ENCODE peak calls at places on chromosomes 7 and 10, in ten cellular contexts. H is OCI-LY7; A is cardiac fibroblast; R is NCI-H226; W is T-helper 2 cell; B is activated T-cell treated with anti-CD3 and anti-CD28 coated beads, Interleukin-2, amount 50 U/mL, for 4 hours; Q is sigmoid colon; T is endothelial cell; E is tibial artery; D is neuronal stem cell. N is an unnamed sample.

GRCh38 chr7:5082806-5083205 is 37.1 kb downstream of the RBAK start:
- DNase-seq in H (no peak), A (no peak), R (no peak), W (no peak), B (no peak), Q (no peak), T (no peak), E (no peak), D (no peak), N (no peak)

GRCh38 chr7:47085491-47086275 is 496.2 kb downstream of the TNS3 start:
- DNase-seq in H (no peak), A (no peak), R (no peak), W (no peak), B (no peak), Q (no peak), T (no peak), E (no peak), D (no peak), N (no peak)

GRCh38 chr7:142457146-142457703 is 199.4 kb upstream of the PRSS58 start:
- DNase-seq in H (no peak), A (no peak), R (no peak), W (no peak), B (no peak), Q (no peak), T (no peak), E (no peak), D (no peak), N (no peak)

GRCh38 chr7:99365318-99366141 is 9.0 kb upstream of the ARPC1B start:
- DNase-seq in H (peak), A (peak), R (peak), W (peak), B (peak), Q (no peak), T (peak), E (no peak), D (no peak), N (peak)

GRCh38 chr7:94348142-94348541 is 46.6 kb upstream of the COL1A2 start:
- DNase-seq in H (no peak), A (peak), R (no peak), W (no peak), B (no peak), Q (peak), T (no peak), E (peak), D (no peak), N (no peak)

GRCh38 chr10:7988985-7989384 is 65.5 kb upstream of the GATA3 start:
- DNase-seq in H (peak), A (no peak), R (no peak), W (no peak), B (no peak), Q (no peak), T (no peak), E (no peak), D (no peak), N (no peak)

GRCh38 chr10:126160971-126161630 is 227.2 kb downstream of the ADAM12 start:
- DNase-seq in H (no peak), A (peak), R (no peak), W (no peak), B (no peak), Q (no peak), T (no peak), E (no peak), D (no peak), N (no peak)

GRCh38 chr7:37942934-37943610 is 22.6 kb downstream of the EPDR1 start:
- DNase-seq in H (no peak), A (peak), R (no peak), W (no peak), B (no peak), Q (peak), T (peak), E (peak), D (peak), N (peak)

GRCh38 chr10:97792058-97792721 is 20.4 kb upstream of the SFRP5 start:
- DNase-seq in H (peak), A (peak), R (peak), W (peak), B (peak), Q (peak), T (peak), E (peak), D (peak), N (no peak)

GRCh38 chr10:105837951-105838350 is 1196.9 kb downstream of the SORCS3 start:
- DNase-seq in H (peak), A (peak), R (no peak), W (no peak), B (no peak), Q (no peak), T (no peak), E (no peak), D (no peak), N (no peak)

GRCh38 chr10:106513328-106513727 is 651.2 kb downstream of the SORCS1 start:
- DNase-seq in H (no peak), A (peak), R (no peak), W (no peak), B (no peak), Q (no peak), T (no peak), E (no peak), D (no peak), N (no peak)

GRCh38 chr10:4982764-4983226 is 19.6 kb downstream of the AKR1C1 start:
- DNase-seq in H (no peak), A (peak), R (no peak), W (no peak), B (no peak), Q (no peak), T (no peak), E (peak), D (no peak), N (no peak)

GRCh38 chr10:43278216-43278615 is 11.4 kb upstream of the RASGEF1A start:
- DNase-seq in H (no peak), A (no peak), R (no peak), W (no peak), B (no peak), Q (no peak), T (no peak), E (no peak), D (no peak), N (no peak)

GRCh38 chr10:3889961-3890522 is 105.0 kb upstream of the KLF6 start:
- DNase-seq in H (no peak), A (peak), R (no peak), W (no peak), B (no peak), Q (no peak), T (no peak), E (no peak), D (no peak), N (no peak)

GRCh38 chr10:98638920-98639319 is 192.2 kb upstream of the HPS1 start:
- DNase-seq in H (no peak), A (no peak), R (no peak), W (no peak), B (no peak), Q (no peak), T (no peak), E (no peak), D (no peak), N (no peak)

GRCh38 chr7:112204776-112205347 is 1.3 kb downstream of the DOCK4 start:
- DNase-seq in H (peak), A (peak), R (no peak), W (peak), B (no peak), Q (no peak), T (no peak), E (no peak), D (no peak), N (no peak)

GRCh38 chr7:99224263-99224947 is 16.5 kb upstream of the KPNA7 start:
- DNase-seq in H (no peak), A (peak), R (peak), W (no peak), B (no peak), Q (no peak), T (no peak), E (peak), D (no peak), N (no peak)

GRCh38 chr10:60666221-60666620 is 112.1 kb upstream of the CDK1 start:
- DNase-seq in H (no peak), A (peak), R (no peak), W (no peak), B (no peak), Q (no peak), T (no peak), E (no peak), D (no peak), N (no peak)

GRCh38 chr10:35643976-35644799 is 2.1 kb upstream of the FZD8 start:
- DNase-seq in H (no peak), A (peak), R (no peak), W (no peak), B (no peak), Q (no peak), T (no peak), E (no peak), D (no peak), N (no peak)

GRCh38 chr7:122056977-122057376 is 87.1 kb downstream of the AASS start:
- DNase-seq in H (no peak), A (peak), R (no peak), W (no peak), B (no peak), Q (no peak), T (no peak), E (no peak), D (no peak), N (no peak)

GRCh38 chr10:75261813-75262725 is 26.3 kb upstream of the COMTD1 start:
- DNase-seq in H (no peak), A (no peak), R (no peak), W (no peak), B (no peak), Q (no peak), T (no peak), E (no peak), D (no peak), N (peak)

GRCh38 chr10:123891147-123892011 is at the start of gene CPXM2:
- DNase-seq in H (no peak), A (no peak), R (no peak), W (no peak), B (no peak), Q (no peak), T (peak), E (peak), D (no peak), N (peak)

GRCh38 chr7:30687604-30688003 is 5.3 kb upstream of the CRHR2 start:
- DNase-seq in H (no peak), A (no peak), R (no peak), W (no peak), B (no peak), Q (no peak), T (no peak), E (no peak), D (no peak), N (no peak)

GRCh38 chr10:59323036-59323459 is 39.3 kb downstream of the FAM13C start:
- DNase-seq in H (no peak), A (no peak), R (no peak), W (no peak), B (no peak), Q (no peak), T (no peak), E (no peak), D (no peak), N (no peak)

GRCh38 chr10:97919012-97919411 is 69.4 kb downstream of the GOLGA7B start:
- DNase-seq in H (no peak), A (peak), R (no peak), W (no peak), B (no peak), Q (no peak), T (no peak), E (no peak), D (no peak), N (no peak)

GRCh38 chr10:124674768-124675222 is 69.4 kb downstream of the FAM53B start:
- DNase-seq in H (no peak), A (no peak), R (no peak), W (no peak), B (no peak), Q (no peak), T (no peak), E (no peak), D (no peak), N (no peak)

GRCh38 chr10:34145751-34146150 is 669.3 kb downstream of the PARD3 start:
- DNase-seq in H (no peak), A (peak), R (peak), W (no peak), B (no peak), Q (no peak), T (no peak), E (no peak), D (no peak), N (no peak)